ENCODE peak calls at places on chromosomes 2 and 18, in nine cellular contexts. One of them, this sample, is unnamed.

GRCh38 chr2:125175415-125175814 is 1150.3 kb downstream of the CNTNAP5 start:
- DNase-seq in body of pancreas: no peak
- DNase-seq in fibroblast of the aortic adventitia: no peak
- DNase-seq in right lobe of liver: no peak
- DNase-seq in neural progenitor cell: no peak
- DNase-seq in ovary: no peak
- DNase-seq in breast epithelium: no peak
- DNase-seq in mesothelial cell of epicardium: no peak
- DNase-seq in kidney epithelial cell: no peak
- DNase-seq in this sample: no peak

GRCh38 chr2:107380912-107381311 is 445.8 kb upstream of the RGPD4 start:
- DNase-seq in kidney epithelial cell: no peak
- DNase-seq in body of pancreas: no peak
- DNase-seq in neural progenitor cell: no peak
- DNase-seq in mesothelial cell of epicardium: no peak
- DNase-seq in fibroblast of the aortic adventitia: no peak
- DNase-seq in right lobe of liver: no peak
- DNase-seq in breast epithelium: no peak
- DNase-seq in ovary: no peak
- DNase-seq in this sample: no peak

GRCh38 chr2:36572054-36572751 is 25.8 kb downstream of the FEZ2 start:
- DNase-seq in neural progenitor cell: peak
- DNase-seq in body of pancreas: no peak
- DNase-seq in right lobe of liver: no peak
- DNase-seq in breast epithelium: no peak
- DNase-seq in kidney epithelial cell: no peak
- DNase-seq in ovary: no peak
- DNase-seq in mesothelial cell of epicardium: no peak
- DNase-seq in fibroblast of the aortic adventitia: no peak
- DNase-seq in this sample: no peak

GRCh38 chr2:65863713-65864112 is 431.3 kb upstream of the SPRED2 start:
- DNase-seq in kidney epithelial cell: no peak
- DNase-seq in fibroblast of the aortic adventitia: no peak
- DNase-seq in mesothelial cell of epicardium: no peak
- DNase-seq in ovary: no peak
- DNase-seq in right lobe of liver: peak
- DNase-seq in breast epithelium: no peak
- DNase-seq in body of pancreas: no peak
- DNase-seq in neural progenitor cell: no peak
- DNase-seq in this sample: no peak

GRCh38 chr2:166419616-166419934 is 43.8 kb upstream of the SCN9A start:
- DNase-seq in breast epithelium: no peak
- DNase-seq in right lobe of liver: no peak
- DNase-seq in mesothelial cell of epicardium: no peak
- DNase-seq in ovary: no peak
- DNase-seq in body of pancreas: no peak
- DNase-seq in fibroblast of the aortic adventitia: peak
- DNase-seq in kidney epithelial cell: peak
- DNase-seq in neural progenitor cell: peak
- DNase-seq in this sample: no peak

GRCh38 chr2:179355881-179356280 is 91.2 kb upstream of the SESTD1 start:
- DNase-seq in right lobe of liver: no peak
- DNase-seq in kidney epithelial cell: no peak
- DNase-seq in ovary: no peak
- DNase-seq in neural progenitor cell: no peak
- DNase-seq in fibroblast of the aortic adventitia: peak
- DNase-seq in breast epithelium: no peak
- DNase-seq in mesothelial cell of epicardium: no peak
- DNase-seq in body of pancreas: no peak
- DNase-seq in this sample: no peak

GRCh38 chr2:119366161-119366648 is 429 bp downstream of the C2orf76 start:
- DNase-seq in right lobe of liver: no peak
- DNase-seq in kidney epithelial cell: no peak
- DNase-seq in mesothelial cell of epicardium: no peak
- DNase-seq in neural progenitor cell: no peak
- DNase-seq in body of pancreas: peak
- DNase-seq in breast epithelium: no peak
- DNase-seq in fibroblast of the aortic adventitia: peak
- DNase-seq in ovary: no peak
- DNase-seq in this sample: no peak

GRCh38 chr2:104758199-104758620 is 95.7 kb upstream of the POU3F3 start:
- DNase-seq in right lobe of liver: no peak
- DNase-seq in kidney epithelial cell: peak
- DNase-seq in neural progenitor cell: peak
- DNase-seq in breast epithelium: no peak
- DNase-seq in mesothelial cell of epicardium: no peak
- DNase-seq in ovary: no peak
- DNase-seq in fibroblast of the aortic adventitia: no peak
- DNase-seq in body of pancreas: no peak
- DNase-seq in this sample: no peak

GRCh38 chr2:10256031-10256524 is 46.6 kb upstream of the HPCAL1 start:
- DNase-seq in breast epithelium: no peak
- DNase-seq in ovary: no peak
- DNase-seq in kidney epithelial cell: no peak
- DNase-seq in right lobe of liver: no peak
- DNase-seq in fibroblast of the aortic adventitia: no peak
- DNase-seq in body of pancreas: peak
- DNase-seq in neural progenitor cell: no peak
- DNase-seq in mesothelial cell of epicardium: peak
- DNase-seq in this sample: no peak

GRCh38 chr2:3264010-3264744 is 113.4 kb downstream of the EIPR1 start:
- DNase-seq in kidney epithelial cell: no peak
- DNase-seq in mesothelial cell of epicardium: no peak
- DNase-seq in neural progenitor cell: no peak
- DNase-seq in right lobe of liver: no peak
- DNase-seq in breast epithelium: no peak
- DNase-seq in ovary: no peak
- DNase-seq in fibroblast of the aortic adventitia: no peak
- DNase-seq in body of pancreas: no peak
- DNase-seq in this sample: no peak

GRCh38 chr2:205889073-205889472 is 196.9 kb downstream of the INO80D start:
- DNase-seq in fibroblast of the aortic adventitia: no peak
- DNase-seq in breast epithelium: peak
- DNase-seq in ovary: no peak
- DNase-seq in neural progenitor cell: no peak
- DNase-seq in right lobe of liver: no peak
- DNase-seq in mesothelial cell of epicardium: no peak
- DNase-seq in body of pancreas: no peak
- DNase-seq in kidney epithelial cell: peak
- DNase-seq in this sample: no peak

GRCh38 chr2:217418090-217418489 is 558.2 kb upstream of the TNP1 start:
- DNase-seq in fibroblast of the aortic adventitia: peak
- DNase-seq in body of pancreas: no peak
- DNase-seq in right lobe of liver: no peak
- DNase-seq in breast epithelium: no peak
- DNase-seq in kidney epithelial cell: no peak
- DNase-seq in ovary: no peak
- DNase-seq in neural progenitor cell: no peak
- DNase-seq in mesothelial cell of epicardium: no peak
- DNase-seq in this sample: no peak

GRCh38 chr2:16633632-16634430 is 31.8 kb downstream of the CYRIA start:
- DNase-seq in breast epithelium: no peak
- DNase-seq in fibroblast of the aortic adventitia: no peak
- DNase-seq in kidney epithelial cell: peak
- DNase-seq in mesothelial cell of epicardium: no peak
- DNase-seq in neural progenitor cell: no peak
- DNase-seq in right lobe of liver: no peak
- DNase-seq in ovary: no peak
- DNase-seq in body of pancreas: no peak
- DNase-seq in this sample: peak

GRCh38 chr18:59448546-59448945 is 89.5 kb upstream of the LMAN1 start:
- DNase-seq in body of pancreas: no peak
- DNase-seq in ovary: no peak
- DNase-seq in mesothelial cell of epicardium: no peak
- DNase-seq in breast epithelium: no peak
- DNase-seq in neural progenitor cell: no peak
- DNase-seq in right lobe of liver: no peak
- DNase-seq in kidney epithelial cell: no peak
- DNase-seq in fibroblast of the aortic adventitia: peak
- DNase-seq in this sample: no peak

GRCh38 chr2:10989782-10990181 is 78.0 kb downstream of the KCNF1 start:
- DNase-seq in mesothelial cell of epicardium: no peak
- DNase-seq in right lobe of liver: no peak
- DNase-seq in body of pancreas: no peak
- DNase-seq in kidney epithelial cell: no peak
- DNase-seq in fibroblast of the aortic adventitia: no peak
- DNase-seq in neural progenitor cell: no peak
- DNase-seq in breast epithelium: no peak
- DNase-seq in ovary: no peak
- DNase-seq in this sample: no peak

GRCh38 chr2:53821810-53822209 is 35.0 kb downstream of the ERLEC1 start:
- DNase-seq in right lobe of liver: no peak
- DNase-seq in ovary: no peak
- DNase-seq in breast epithelium: no peak
- DNase-seq in mesothelial cell of epicardium: no peak
- DNase-seq in body of pancreas: no peak
- DNase-seq in fibroblast of the aortic adventitia: no peak
- DNase-seq in neural progenitor cell: no peak
- DNase-seq in kidney epithelial cell: no peak
- DNase-seq in this sample: no peak

GRCh38 chr2:84022810-84023431 is 436.2 kb downstream of the SUCLG1 start:
- DNase-seq in breast epithelium: no peak
- DNase-seq in kidney epithelial cell: peak
- DNase-seq in fibroblast of the aortic adventitia: peak
- DNase-seq in body of pancreas: peak
- DNase-seq in ovary: no peak
- DNase-seq in mesothelial cell of epicardium: no peak
- DNase-seq in neural progenitor cell: peak
- DNase-seq in right lobe of liver: no peak
- DNase-seq in this sample: peak
- TF ChIP-seq CTCF in breast epithelium: no peak
- TF ChIP-seq CTCF in kidney epithelial cell: peak
- TF ChIP-seq CTCF in fibroblast of the aortic adventitia: peak
- TF ChIP-seq CTCF in body of pancreas: peak
- TF ChIP-seq CTCF in ovary: no peak
- TF ChIP-seq CTCF in mesothelial cell of epicardium: peak
- TF ChIP-seq CTCF in neural progenitor cell: peak
- TF ChIP-seq CTCF in right lobe of liver: peak
- TF ChIP-seq CTCF in this sample: peak

DNA sequence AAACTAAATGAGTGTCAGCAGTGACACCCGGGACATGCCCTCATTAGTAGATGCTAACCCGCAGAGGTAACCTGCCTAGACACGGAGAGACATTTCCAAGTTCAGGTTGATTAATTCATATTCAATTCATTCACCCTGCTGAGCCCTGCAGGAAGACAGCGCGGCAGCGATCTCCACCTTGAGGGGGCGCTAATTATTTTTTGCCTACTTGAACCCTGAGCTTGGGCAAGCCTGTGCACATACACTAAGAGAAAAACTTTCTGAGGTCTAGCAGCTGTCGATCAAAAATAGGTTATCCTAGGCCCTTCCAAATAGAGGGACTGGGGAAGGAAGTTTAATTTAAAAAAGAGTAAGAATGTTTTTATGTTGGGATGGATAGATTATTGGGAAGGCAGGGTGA is 1.3 kb upstream of the LYPD6 start:
- DNase-seq in body of pancreas: peak
- DNase-seq in kidney epithelial cell: no peak
- DNase-seq in neural progenitor cell: no peak
- DNase-seq in mesothelial cell of epicardium: no peak
- DNase-seq in breast epithelium: no peak
- DNase-seq in fibroblast of the aortic adventitia: no peak
- DNase-seq in ovary: no peak
- DNase-seq in right lobe of liver: no peak
- DNase-seq in this sample: no peak
- TF ChIP-seq CTCF in body of pancreas: peak
- TF ChIP-seq CTCF in kidney epithelial cell: peak
- TF ChIP-seq CTCF in neural progenitor cell: peak
- TF ChIP-seq CTCF in mesothelial cell of epicardium: no peak
- TF ChIP-seq CTCF in breast epithelium: no peak
- TF ChIP-seq CTCF in fibroblast of the aortic adventitia: no peak
- TF ChIP-seq CTCF in ovary: no peak
- TF ChIP-seq CTCF in right lobe of liver: no peak
- TF ChIP-seq CTCF in this sample: peak

DNA sequence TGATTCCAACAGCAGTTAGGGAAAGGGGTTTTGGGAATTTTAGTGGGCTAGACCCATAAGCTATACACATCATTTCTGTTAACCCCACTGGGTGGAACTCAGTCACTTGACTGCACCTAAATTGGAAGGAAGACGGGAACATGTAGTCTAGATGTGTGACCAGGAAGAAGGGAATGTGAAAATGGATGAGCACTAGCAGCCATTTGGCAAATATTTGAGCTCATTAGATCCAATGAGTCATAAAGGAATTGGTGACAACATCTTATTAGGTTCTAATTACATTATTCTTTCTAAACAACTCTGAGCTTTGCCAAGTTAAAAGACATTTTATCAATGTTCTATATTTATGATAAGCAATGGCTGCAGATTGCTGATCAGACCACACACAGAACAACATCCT is 400.6 kb downstream of the IRS1 start:
- DNase-seq in breast epithelium: no peak
- DNase-seq in fibroblast of the aortic adventitia: no peak
- DNase-seq in ovary: no peak
- DNase-seq in right lobe of liver: no peak
- DNase-seq in body of pancreas: no peak
- DNase-seq in mesothelial cell of epicardium: no peak
- DNase-seq in kidney epithelial cell: no peak
- DNase-seq in neural progenitor cell: no peak
- DNase-seq in this sample: no peak
- TF ChIP-seq CTCF in breast epithelium: no peak
- TF ChIP-seq CTCF in fibroblast of the aortic adventitia: no peak
- TF ChIP-seq CTCF in ovary: no peak
- TF ChIP-seq CTCF in right lobe of liver: no peak
- TF ChIP-seq CTCF in body of pancreas: no peak
- TF ChIP-seq CTCF in mesothelial cell of epicardium: no peak
- TF ChIP-seq CTCF in kidney epithelial cell: no peak
- TF ChIP-seq CTCF in neural progenitor cell: no peak
- TF ChIP-seq CTCF in this sample: no peak

GRCh38 chr2:229714080-229714735 is at the start of gene DNER:
- DNase-seq in mesothelial cell of epicardium: peak
- DNase-seq in kidney epithelial cell: no peak
- DNase-seq in ovary: no peak
- DNase-seq in fibroblast of the aortic adventitia: no peak
- DNase-seq in right lobe of liver: peak
- DNase-seq in body of pancreas: peak
- DNase-seq in breast epithelium: no peak
- DNase-seq in neural progenitor cell: peak
- DNase-seq in this sample: no peak

GRCh38 chr2:229714736-229715541 is 584 bp upstream of the DNER start:
- DNase-seq in mesothelial cell of epicardium: peak
- DNase-seq in breast epithelium: no peak
- DNase-seq in right lobe of liver: peak
- DNase-seq in kidney epithelial cell: peak
- DNase-seq in fibroblast of the aortic adventitia: peak
- DNase-seq in body of pancreas: peak
- DNase-seq in neural progenitor cell: peak
- DNase-seq in ovary: no peak
- DNase-seq in this sample: no peak

GRCh38 chr2:229718057-229718456 is 3.7 kb upstream of the DNER start:
- DNase-seq in neural progenitor cell: no peak
- DNase-seq in mesothelial cell of epicardium: no peak
- DNase-seq in right lobe of liver: no peak
- DNase-seq in body of pancreas: no peak
- DNase-seq in kidney epithelial cell: no peak
- DNase-seq in breast epithelium: no peak
- DNase-seq in fibroblast of the aortic adventitia: no peak
- DNase-seq in ovary: no peak
- DNase-seq in this sample: no peak

GRCh38 chr2:229713371-229714079 is 830 bp downstream of the DNER start:
- DNase-seq in ovary: no peak
- DNase-seq in breast epithelium: no peak
- DNase-seq in mesothelial cell of epicardium: no peak
- DNase-seq in fibroblast of the aortic adventitia: no peak
- DNase-seq in neural progenitor cell: peak
- DNase-seq in body of pancreas: peak
- DNase-seq in right lobe of liver: no peak
- DNase-seq in kidney epithelial cell: no peak
- DNase-seq in this sample: no peak

GRCh38 chr2:229715895-229716507 is 1.6 kb upstream of the DNER start:
- DNase-seq in right lobe of liver: no peak
- DNase-seq in kidney epithelial cell: peak
- DNase-seq in body of pancreas: peak
- DNase-seq in ovary: no peak
- DNase-seq in neural progenitor cell: peak
- DNase-seq in mesothelial cell of epicardium: no peak
- DNase-seq in breast epithelium: no peak
- DNase-seq in fibroblast of the aortic adventitia: peak
- DNase-seq in this sample: no peak
- TF ChIP-seq CTCF in right lobe of liver: peak
- TF ChIP-seq CTCF in kidney epithelial cell: peak
- TF ChIP-seq CTCF in body of pancreas: peak
- TF ChIP-seq CTCF in ovary: no peak
- TF ChIP-seq CTCF in neural progenitor cell: peak
- TF ChIP-seq CTCF in mesothelial cell of epicardium: peak
- TF ChIP-seq CTCF in breast epithelium: no peak
- TF ChIP-seq CTCF in fibroblast of the aortic adventitia: peak
- TF ChIP-seq CTCF in this sample: peak

This sample was measured in epithelial cell of proximal tubule.